ENCODE peak calls at places on chromosomes 7 and 10, in six cellular contexts. Q is pancreas, H is adrenal gland, W is fibroblast of lung, U is A549, G is spleen. Y is an unnamed sample.

GRCh38 chr7:151590801-151591771 is 71.4 kb upstream of the RHEB start:
- DNase-seq in Q (no peak), H (no peak), W (no peak), U (no peak), G (no peak), Y (no peak)

GRCh38 chr7:2172311-2173183 is 60.2 kb downstream of the MAD1L1 start:
- DNase-seq in Q (peak; percentile 59), H (no peak), W (peak; percentile 88), U (no peak), G (no peak), Y (no peak)

GRCh38 chr7:151080091-151080521 is 503 bp downstream of the FASTK start:
- DNase-seq in Q (no peak), H (no peak), W (peak; percentile 37), U (no peak), G (no peak), Y (no peak)

GRCh38 chr10:124372906-124373305 is 45.8 kb downstream of the OAT start:
- DNase-seq in Q (no peak), H (no peak), W (no peak), U (no peak), G (no peak), Y (no peak)

GRCh38 chr10:11058965-11059364 is 41.3 kb downstream of the CELF2 start:
- DNase-seq in Q (no peak), H (no peak), W (peak; percentile 42), U (no peak), G (no peak), Y (no peak)

GRCh38 chr7:155377837-155378579 is 79.9 kb upstream of the EN2 start:
- DNase-seq in Q (no peak), H (no peak), W (peak; percentile 38), U (no peak), G (peak; percentile 76), Y (peak; percentile 60)

GRCh38 chr10:48774416-48775205 is 89.9 kb downstream of the WDFY4 start:
- DNase-seq in Q (no peak), H (no peak), W (no peak), U (no peak), G (no peak), Y (no peak)

GRCh38 chr7:140778975-140779374 is 82.5 kb downstream of the NDUFB2 start:
- DNase-seq in Q (no peak), H (no peak), W (no peak), U (no peak), G (no peak), Y (no peak)

GRCh38 chr7:96648784-96649183 is 60.9 kb downstream of the SEM1 start:
- DNase-seq in Q (no peak), H (no peak), W (no peak), U (no peak), G (no peak), Y (no peak)

GRCh38 chr10:17206210-17206709 is 4.8 kb upstream of the TRDMT1 start:
- DNase-seq in Q (no peak), H (no peak), W (peak; percentile 92), U (no peak), G (no peak), Y (no peak)

GRCh38 chr10:78960316-78960800 is 108.4 kb upstream of the ZMIZ1 start:
- DNase-seq in Q (peak; percentile 43), H (peak; percentile 92), W (peak; percentile 97), U (no peak), G (no peak), Y (peak; percentile 78)

GRCh38 chr10:7471720-7472367 is 61.0 kb upstream of the SFMBT2 start:
- DNase-seq in Q (no peak), H (no peak), W (no peak), U (no peak), G (peak; percentile 86), Y (no peak)

GRCh38 chr7:19442016-19442785 is 266.6 kb downstream of the POLR1F start:
- DNase-seq in Q (no peak), H (peak; percentile 19), W (peak; percentile 53), U (peak; percentile 3), G (no peak), Y (no peak)

GRCh38 chr10:124117879-124118278 is 24.5 kb upstream of the CHST15 start:
- DNase-seq in Q (no peak), H (no peak), W (no peak), U (no peak), G (no peak), Y (no peak)

GRCh38 chr10:80136134-80136571 is 3.6 kb downstream of the PLAC9 start:
- DNase-seq in Q (no peak), H (peak; percentile 68), W (peak; percentile 66), U (no peak), G (no peak), Y (peak; percentile 95)

GRCh38 chr7:78073470-78074382 is 275.2 kb downstream of the PHTF2 start:
- DNase-seq in Q (no peak), H (no peak), W (peak; percentile 46), U (no peak), G (no peak), Y (no peak)

GRCh38 chr10:70162892-70163201 is 7.5 kb downstream of the SAR1A start:
- DNase-seq in Q (no peak), H (no peak), W (no peak), U (no peak), G (no peak), Y (no peak)

GRCh38 chr10:70155255-70155838 is 8.8 kb upstream of the TYSND1 start:
- DNase-seq in Q (no peak), H (no peak), W (no peak), U (no peak), G (no peak), Y (no peak)

GRCh38 chr10:70160798-70161197 is 9.5 kb downstream of the SAR1A start:
- DNase-seq in Q (no peak), H (no peak), W (no peak), U (no peak), G (no peak), Y (no peak)

GRCh38 chr10:70162157-70162891 is 8.0 kb downstream of the SAR1A start:
- DNase-seq in Q (no peak), H (no peak), W (no peak), U (no peak), G (no peak), Y (no peak)

DNA sequence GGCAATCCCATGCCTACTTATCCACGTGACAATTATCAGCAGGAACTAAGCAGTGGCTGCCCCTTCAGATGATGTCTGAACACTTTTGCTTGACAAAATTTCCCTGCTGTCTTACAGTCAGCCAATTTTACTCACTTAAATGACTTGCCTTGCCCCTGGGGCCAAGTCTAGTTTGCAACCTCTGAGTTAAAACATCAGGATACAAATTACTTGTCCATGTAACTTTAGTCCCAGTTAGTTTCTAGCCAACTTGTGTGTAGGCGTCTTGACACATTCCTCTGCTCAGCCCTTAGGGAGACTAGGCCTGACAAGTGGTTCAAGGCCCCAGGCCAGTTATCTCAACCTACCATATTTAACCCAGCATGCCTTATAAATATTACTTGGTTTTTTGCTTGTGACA is 11.6 kb upstream of the TYSND1 start:
- DNase-seq in Q (no peak), H (no peak), W (no peak), U (no peak), G (no peak), Y (no peak)
- TF ChIP-seq CTCF in Q (no peak), H (no peak), W (no peak), U (no peak), G (no peak), Y (no peak)

DNA sequence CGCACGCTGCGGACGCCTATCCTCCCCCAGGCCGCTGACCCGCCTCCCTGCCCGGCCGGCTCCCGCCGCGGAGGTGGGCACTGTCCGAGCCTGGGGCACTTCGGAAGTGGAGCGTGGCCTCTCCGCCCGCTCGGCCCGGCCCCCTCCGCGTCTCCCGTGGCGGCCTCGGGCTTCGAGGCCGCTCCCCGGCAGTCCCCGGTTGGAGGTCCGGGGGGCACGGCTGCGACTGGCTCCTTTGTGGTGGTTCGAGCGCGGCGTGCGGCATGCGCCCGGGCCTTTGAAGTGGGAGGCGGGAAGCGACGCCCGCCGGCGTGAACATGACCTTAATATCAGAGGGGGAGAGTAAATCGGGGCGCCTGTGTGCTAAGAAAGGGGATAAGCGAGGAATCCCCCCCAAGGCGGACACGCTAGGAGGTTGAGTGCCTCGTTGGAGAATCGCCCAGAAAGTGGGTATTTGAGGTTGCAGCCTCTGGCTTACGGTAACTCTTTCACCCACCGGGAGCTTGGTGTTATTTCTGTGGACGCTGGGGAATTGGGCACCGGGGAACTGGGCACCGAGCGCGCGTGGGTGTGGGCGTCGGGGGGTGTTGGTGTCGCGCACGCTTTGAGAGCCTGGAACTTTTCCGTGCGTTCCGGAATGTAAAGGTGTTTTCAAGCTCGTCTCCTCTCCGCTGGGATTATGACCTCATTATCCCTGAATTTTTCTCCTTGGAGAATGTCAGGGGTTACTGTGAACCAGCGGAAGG is 562 bp downstream of the SUV39H2 start:
- DNase-seq in Q (peak; percentile 40), H (peak; percentile 29), W (peak; percentile 13), U (peak; percentile 33), G (no peak), Y (no peak)
- H3K4me3 ChIP-seq in Q (peak overlapping the region; percentile 98), H (peak overlapping the region; percentile 94), W (peak overlapping the region; percentile 84), U (peak overlapping the region; percentile 96), G (peak overlapping the region; percentile 100), Y (peak overlapping the region; percentile 88)

GRCh38 chr7:92767427-92767826 is 68.9 kb downstream of the CDK6 start:
- DNase-seq in Q (no peak), H (no peak), W (peak; percentile 74), U (no peak), G (no peak), Y (no peak)
- H3K4me1 ChIP-seq in Q (peaks cover 25% of the 10 kb centered on the region), H (peaks cover 51% of the 10 kb centered on the region), W (peaks cover 36% of the 10 kb centered on the region), U (peaks cover 85% of the 10 kb centered on the region), G (peaks cover 16% of the 10 kb centered on the region), Y (no peaks in the 10 kb centered on the region)

DNA sequence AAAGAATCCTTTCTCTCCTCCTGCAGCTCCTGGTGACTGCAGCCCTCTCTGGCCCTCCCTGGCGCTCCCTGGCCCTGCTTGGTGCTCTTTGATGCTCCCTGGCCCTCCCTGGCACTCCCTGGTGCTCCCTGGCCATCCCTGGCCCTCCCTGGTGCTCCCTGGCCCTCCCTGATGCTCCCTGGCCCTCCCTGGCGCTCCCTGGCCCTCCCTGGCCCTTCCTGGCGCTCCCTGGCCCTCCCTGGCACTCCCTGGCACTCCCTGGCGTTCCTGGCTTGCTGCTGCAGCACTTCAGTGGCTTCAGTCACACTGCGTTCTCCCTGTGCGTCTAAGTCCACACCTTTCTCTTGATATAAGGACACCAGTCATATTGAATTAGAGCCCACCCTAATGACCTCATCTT is 15.2 kb upstream of the FGFR2 start:
- DNase-seq in Q (no peak), H (no peak), W (no peak), U (no peak), G (peak; percentile 44), Y (no peak)
- TF ChIP-seq CTCF in Q (no peak), H (no peak), W (no peak), U (no peak), G (no peak), Y (no peak)

DNA sequence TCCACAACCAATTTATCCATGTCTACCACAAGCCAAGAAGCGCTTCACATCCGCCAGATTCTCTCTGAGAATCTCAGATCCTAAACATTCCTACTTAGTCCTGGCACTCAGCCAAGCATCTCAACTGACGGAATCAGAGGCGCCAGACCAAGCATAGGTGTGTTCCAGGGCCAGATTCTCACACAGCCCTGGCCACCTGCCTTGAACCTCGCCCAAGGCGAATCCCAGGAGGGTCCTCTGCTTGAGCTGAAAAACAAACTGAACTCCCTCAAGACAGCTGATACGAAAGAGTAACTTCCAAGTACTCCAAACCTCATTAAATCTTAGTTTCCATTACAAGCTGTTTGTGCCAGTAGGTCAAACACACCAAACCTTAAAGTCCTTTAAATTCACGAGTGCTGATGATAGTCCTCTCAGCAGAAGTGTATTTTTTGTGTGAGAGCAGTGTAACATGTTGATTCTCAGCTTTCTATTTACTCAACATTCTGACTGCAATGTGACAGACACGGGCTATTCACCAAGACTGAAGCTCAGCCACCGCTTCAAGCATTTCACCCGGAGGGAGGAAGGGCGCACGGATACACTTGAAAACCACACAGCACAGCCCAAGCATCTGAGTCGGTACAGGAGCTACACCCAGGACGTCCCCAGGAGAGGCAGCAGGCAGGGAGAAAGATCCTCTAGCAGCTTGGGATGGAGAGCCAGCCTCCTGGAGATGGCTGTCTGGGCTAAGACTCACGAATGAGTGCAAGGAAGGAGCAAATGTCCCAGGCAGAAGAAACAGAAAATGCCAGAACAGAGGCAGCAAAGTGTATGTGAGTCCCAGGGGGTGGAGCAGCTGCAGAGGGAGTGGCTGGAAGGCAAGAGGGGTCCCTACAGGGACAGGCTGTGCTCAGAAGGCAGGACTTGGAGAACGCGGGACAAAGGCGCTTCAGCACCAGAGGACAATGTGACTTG is 6.0 kb downstream of the PARD3 start:
- DNase-seq in Q (no peak), H (peak; percentile 36), W (peak; percentile 77), U (no peak), G (peak; percentile 53), Y (peak; percentile 54)
- H3K4me3 ChIP-seq in Q (no peak overlapping the region), H (no peak overlapping the region), W (peak overlapping the region; percentile 46), U (no peak overlapping the region), G (no peak overlapping the region), Y (no peak overlapping the region)

Y was measured in psoas muscle.